ENCODE peak calls at places on chromosome X, in five cellular contexts. Y is SK-N-SH, F is K562, T is HCT116, U is HepG2. L is an unnamed sample.

GRCh38 chrX:123881330-123881729 is 21.5 kb downstream of the XIAP start:
- DNase-seq in Y (no peak), F (no peak), T (no peak), U (no peak), L (no peak)

GRCh38 chrX:132488092-132488749 is 617 bp downstream of the MBNL3 start:
- DNase-seq in Y (no peak), F (no peak), T (no peak), U (no peak), L (peak; percentile 21)

GRCh38 chrX:109635151-109635550 is 10.2 kb upstream of the KCNE5 start:
- DNase-seq in Y (peak; percentile 32), F (peak; percentile 25), T (no peak), U (no peak), L (no peak)

GRCh38 chrX:15336023-15336413 is 695 bp upstream of the PIGA start:
- DNase-seq in Y (peak; percentile 44), F (peak; percentile 8), T (no peak), U (no peak), L (no peak)

GRCh38 chrX:150525061-150525919 is 43.1 kb upstream of the MTM1 start:
- DNase-seq in Y (no peak), F (no peak), T (no peak), U (no peak), L (no peak)

GRCh38 chrX:138877746-138878145 is 166.2 kb upstream of the FGF13 start:
- DNase-seq in Y (no peak), F (no peak), T (no peak), U (no peak), L (no peak)

GRCh38 chrX:12791253-12792228 is at the start of gene PRPS2:
- DNase-seq in Y (peak; percentile 88), F (peak; percentile 89), T (no peak), U (peak; percentile 16), L (peak; percentile 68)

GRCh38 chrX:40104649-40105015 is 6.9 kb upstream of the BCOR start:
- DNase-seq in Y (peak; percentile 60), F (no peak), T (no peak), U (no peak), L (no peak)

GRCh38 chrX:85870585-85870984 is 176.8 kb downstream of the CHM start:
- DNase-seq in Y (no peak), F (no peak), T (no peak), U (no peak), L (no peak)

GRCh38 chrX:153592966-153593688 is 5.8 kb downstream of the CCNQ start:
- DNase-seq in Y (peak; percentile 83), F (no peak), T (no peak), U (no peak), L (no peak)

GRCh38 chrX:123731258-123731986 is 1.4 kb downstream of the THOC2 start:
- DNase-seq in Y (peak; percentile 34), F (peak; percentile 55), T (no peak), U (no peak), L (no peak)

GRCh38 chrX:24890677-24891076 is 125.1 kb downstream of the ARX start:
- DNase-seq in Y (no peak), F (no peak), T (no peak), U (peak; percentile 3), L (no peak)

GRCh38 chrX:110509778-110510510 is 151.3 kb downstream of the RTL9 start:
- DNase-seq in Y (no peak), F (no peak), T (no peak), U (no peak), L (no peak)

GRCh38 chrX:27910412-27910811 is 70.8 kb downstream of the DCAF8L1 start:
- DNase-seq in Y (no peak), F (no peak), T (no peak), U (no peak), L (no peak)

GRCh38 chrX:1336331-1337143 is at the start of gene IL3RA:
- DNase-seq in Y (no peak), F (no peak), T (no peak), U (no peak), L (no peak)

GRCh38 chrX:20594985-20595384 is 328.3 kb upstream of the RPS6KA3 start:
- DNase-seq in Y (no peak), F (no peak), T (peak; percentile 1), U (peak; percentile 7), L (no peak)

GRCh38 chrX:67050760-67051159 is 411.9 kb upstream of the EDA2R start:
- DNase-seq in Y (no peak), F (no peak), T (no peak), U (no peak), L (no peak)

GRCh38 chrX:37666516-37666915 is 19.1 kb upstream of the XK start:
- DNase-seq in Y (no peak), F (no peak), T (no peak), U (no peak), L (no peak)

GRCh38 chrX:132751043-132751690 is 207.3 kb downstream of the HS6ST2 start:
- DNase-seq in Y (no peak), F (no peak), T (no peak), U (no peak), L (no peak)

GRCh38 chrX:22533898-22534297 is 261.2 kb downstream of the CBLL2 start:
- DNase-seq in Y (no peak), F (no peak), T (peak; percentile 12), U (no peak), L (no peak)

GRCh38 chrX:13024911-13025454 is 19.4 kb downstream of the FAM9C start:
- DNase-seq in Y (no peak), F (no peak), T (no peak), U (no peak), L (no peak)

GRCh38 chrX:8192276-8192675 is 21.2 kb upstream of the VCX2 start:
- DNase-seq in Y (no peak), F (no peak), T (no peak), U (no peak), L (no peak)

GRCh38 chrX:102808336-102808735 is 87.8 kb downstream of the GPRASP3 start:
- DNase-seq in Y (no peak), F (no peak), T (no peak), U (no peak), L (no peak)

GRCh38 chrX:100649550-100650356 is 5.8 kb downstream of the SRPX2 start:
- DNase-seq in Y (no peak), F (no peak), T (no peak), U (peak; percentile 90), L (no peak)

GRCh38 chrX:149829751-149830191 is 48.0 kb downstream of the MAGEA9 start:
- DNase-seq in Y (no peak), F (no peak), T (no peak), U (no peak), L (no peak)

GRCh38 chrX:150155396-150156048 is 207.6 kb upstream of the MAMLD1 start:
- DNase-seq in Y (peak; percentile 61), F (no peak), T (no peak), U (no peak), L (no peak)

GRCh38 chrX:152915541-152916241 is 17.8 kb downstream of the ZNF185 start:
- DNase-seq in Y (peak; percentile 77), F (peak; percentile 66), T (peak; percentile 18), U (peak; percentile 22), L (no peak)

GRCh38 chrX:96835660-96836289 is 47.9 kb upstream of the RPA4 start:
- DNase-seq in Y (no peak), F (no peak), T (no peak), U (no peak), L (no peak)

GRCh38 chrX:104172788-104173187 is 6.5 kb downstream of the FAM199X start:
- DNase-seq in Y (no peak), F (peak; percentile 34), T (no peak), U (no peak), L (no peak)

GRCh38 chrX:13119386-13119785 is 75.0 kb upstream of the FAM9C start:
- DNase-seq in Y (no peak), F (no peak), T (no peak), U (no peak), L (no peak)

GRCh38 chrX:38233891-38234807 is 13.5 kb upstream of the SRPX start:
- DNase-seq in Y (no peak), F (no peak), T (no peak), U (no peak), L (no peak)

GRCh38 chrX:23845316-23845932 is 62.3 kb downstream of the APOO start:
- DNase-seq in Y (no peak), F (peak; percentile 8), T (no peak), U (peak; percentile 64), L (no peak)

GRCh38 chrX:140509468-140510305 is 4.8 kb upstream of the SOX3 start:
- DNase-seq in Y (peak; percentile 19), F (no peak), T (no peak), U (no peak), L (no peak)

GRCh38 chrX:45803383-45803921 is 602.8 kb upstream of the DIPK2B start:
- DNase-seq in Y (no peak), F (no peak), T (peak; percentile 73), U (no peak), L (no peak)

GRCh38 chrX:45811307-45811706 is 610.6 kb upstream of the DIPK2B start:
- DNase-seq in Y (no peak), F (peak; percentile 4), T (no peak), U (no peak), L (no peak)

GRCh38 chrX:45806410-45807121 is 605.9 kb upstream of the DIPK2B start:
- DNase-seq in Y (no peak), F (no peak), T (no peak), U (no peak), L (no peak)

GRCh38 chrX:45807572-45808425 is 607.1 kb upstream of the DIPK2B start:
- DNase-seq in Y (no peak), F (no peak), T (no peak), U (no peak), L (no peak)
- TF ChIP-seq JUND in Y (peak; percentile 58), F (no peak), T (no peak), U (no peak), L (no peak)

DNA sequence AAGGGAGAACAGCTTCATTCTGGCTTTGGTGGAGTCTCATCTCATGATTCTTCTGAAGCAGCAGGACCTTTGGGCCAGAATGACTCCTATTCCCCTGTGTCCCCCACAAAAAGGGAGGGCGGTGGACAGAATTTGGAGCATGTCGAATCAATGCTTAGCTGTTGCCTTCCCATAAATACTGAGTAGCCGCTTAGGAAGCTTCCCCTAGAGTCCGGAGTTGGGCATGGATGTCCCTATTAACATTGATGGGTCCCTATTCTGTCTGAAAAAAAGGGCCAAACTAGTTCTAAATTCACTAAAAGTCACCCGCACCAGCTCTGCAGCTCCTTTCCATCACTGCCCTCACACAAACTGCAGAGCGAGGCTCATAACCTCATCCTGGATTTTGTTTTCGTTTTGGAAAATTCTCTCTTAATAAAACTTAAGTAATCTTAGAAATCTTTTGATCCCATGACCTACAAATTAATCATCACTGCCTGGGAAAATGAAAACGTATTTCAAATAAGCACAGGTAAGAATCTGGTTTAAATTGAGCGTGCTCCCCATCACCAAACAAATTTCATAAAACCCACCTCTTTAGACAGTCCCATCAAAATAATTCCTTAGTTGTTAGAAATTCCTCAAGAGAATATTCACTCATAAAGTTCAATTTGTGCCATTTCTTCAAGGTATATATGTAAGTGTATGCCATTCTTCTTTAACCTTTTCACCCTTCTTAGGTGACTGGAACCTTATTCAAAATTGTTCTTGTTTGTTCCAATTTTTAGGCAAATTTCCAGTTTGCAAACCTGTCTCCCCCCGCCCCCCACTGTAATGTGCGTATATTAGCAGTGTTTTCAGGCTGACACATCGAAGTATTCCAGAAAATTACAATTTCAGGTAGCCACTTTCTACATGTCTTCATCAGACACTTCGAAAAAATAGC is 53.3 kb upstream of the NKAP start:
- DNase-seq in Y (no peak), F (no peak), T (no peak), U (no peak), L (no peak)
- TF ChIP-seq JUND in Y (no peak), F (no peak), T (no peak), U (no peak), L (no peak)

GRCh38 chrX:107935664-107936433 is 46.3 kb downstream of the TEX13B start:
- DNase-seq in Y (no peak), F (no peak), T (no peak), U (no peak), L (no peak)
- TF ChIP-seq JUND in Y (no peak), F (no peak), T (no peak), U (no peak), L (no peak)

GRCh38 chrX:119222932-119223331 is 13.2 kb upstream of the PGRMC1 start:
- DNase-seq in Y (peak; percentile 19), F (no peak), T (no peak), U (no peak), L (no peak)
- TF ChIP-seq JUND in Y (no peak), F (no peak), T (no peak), U (no peak), L (no peak)

L was measured in T47D.